ENCODE peak calls at places on chromosomes 5 and 9, in five cellular contexts. H, D, G, Q and L are unnamed samples.

GRCh38 chr5:68500828-68501227 is 285.3 kb downstream of the PIK3R1 start:
- DNase-seq in H (no peak), D (no peak), G (no peak), Q (no peak), L (no peak)

GRCh38 chr5:71883745-71884103 is 164.6 kb downstream of the CARTPT start:
- DNase-seq in H (no peak), D (no peak), G (no peak), Q (no peak), L (no peak)

GRCh38 chr5:93300945-93301344 is 280.1 kb downstream of the NR2F1-AS1 start:
- DNase-seq in H (no peak), D (no peak), G (no peak), Q (no peak), L (no peak)

GRCh38 chr9:4596165-4596922 is 65.8 kb upstream of the PLPP6 start:
- DNase-seq in H (no peak), D (no peak), G (no peak), Q (no peak), L (no peak)

GRCh38 chr9:132842124-132843005 is 35.7 kb downstream of the AK8 start:
- DNase-seq in H (no peak), D (no peak), G (no peak), Q (no peak), L (no peak)

GRCh38 chr5:133895979-133896378 is 72.4 kb downstream of the C5orf15 start:
- DNase-seq in H (peak; percentile 32), D (no peak), G (peak; percentile 17), Q (no peak), L (no peak)

GRCh38 chr9:131837316-131837715 is 97.4 kb upstream of the RAPGEF1 start:
- DNase-seq in H (peak; percentile 23), D (peak; percentile 36), G (peak; percentile 33), Q (no peak), L (peak; percentile 28)

GRCh38 chr5:93532370-93532769 is 48.6 kb downstream of the NR2F1-AS1 start:
- DNase-seq in H (peak; percentile 27), D (peak; percentile 85), G (peak; percentile 86), Q (no peak), L (peak; percentile 51)

GRCh38 chr5:75734913-75735789 is 17.9 kb upstream of the POC5 start:
- DNase-seq in H (peak; percentile 46), D (peak; percentile 77), G (peak; percentile 37), Q (peak; percentile 3), L (peak; percentile 44)

GRCh38 chr5:124923131-124923530 is 176.7 kb upstream of the ZNF608 start:
- DNase-seq in H (no peak), D (no peak), G (no peak), Q (no peak), L (no peak)

GRCh38 chr5:157930710-157931109 is 71.8 kb upstream of the CLINT1 start:
- DNase-seq in H (no peak), D (peak; percentile 91), G (no peak), Q (no peak), L (no peak)

GRCh38 chr5:102532126-102532525 is 33.3 kb upstream of the SLCO6A1 start:
- DNase-seq in H (no peak), D (no peak), G (no peak), Q (no peak), L (no peak)

GRCh38 chr9:127194881-127195713 is 69.5 kb upstream of the GARNL3 start:
- DNase-seq in H (peak; percentile 80), D (no peak), G (peak; percentile 94), Q (peak; percentile 48), L (peak; percentile 68)

GRCh38 chr5:88881566-88881965 is 1.4 kb downstream of the MEF2C start:
- DNase-seq in H (peak; percentile 35), D (no peak), G (peak; percentile 42), Q (no peak), L (peak; percentile 14)

GRCh38 chr5:118701796-118702195 is 286.6 kb downstream of the DTWD2 start:
- DNase-seq in H (no peak), D (no peak), G (no peak), Q (no peak), L (no peak)

GRCh38 chr9:100449420-100449819 is 22.5 kb downstream of the MSANTD3 start:
- DNase-seq in H (no peak), D (no peak), G (no peak), Q (no peak), L (no peak)

GRCh38 chr5:165497707-165498106 is 1992.3 kb downstream of the MAT2B start:
- DNase-seq in H (peak; percentile 49), D (no peak), G (peak; percentile 23), Q (no peak), L (peak; percentile 22)

GRCh38 chr5:91121347-91121993 is 261.6 kb downstream of the ARRDC3 start:
- DNase-seq in H (no peak), D (no peak), G (no peak), Q (no peak), L (no peak)

GRCh38 chr9:129209580-129209979 is 31.5 kb upstream of the IER5L start:
- DNase-seq in H (no peak), D (no peak), G (no peak), Q (no peak), L (no peak)

GRCh38 chr5:78586251-78586650 is 62.3 kb downstream of the LHFPL2 start:
- DNase-seq in H (peak; percentile 90), D (no peak), G (peak; percentile 98), Q (no peak), L (peak; percentile 99)

GRCh38 chr5:12292610-12293204 is 388.5 kb upstream of the CTNND2 start:
- DNase-seq in H (peak; percentile 88), D (no peak), G (peak; percentile 45), Q (no peak), L (peak; percentile 53)